ENCODE peak calls at places on chromosomes 7 and 10, in four cellular contexts. R is SK-N-SH, M is WTC11, U is GM12878. W is an unnamed sample.

GRCh38 chr7:50205011-50205410 is 99.5 kb upstream of the IKZF1 start:
- DNase-seq in U (no peak), M (peak), R (no peak), W (no peak)

GRCh38 chr7:124907490-124907889 is 22.1 kb downstream of the POT1 start:
- DNase-seq in U (no peak), R (no peak), M (no peak), W (no peak)

GRCh38 chr7:130281227-130281626 is 11.7 kb upstream of the CPA4 start:
- DNase-seq in M (no peak), U (no peak), R (no peak), W (no peak)

GRCh38 chr7:79339208-79339925 is 114.1 kb downstream of the MAGI2 start:
- DNase-seq in R (no peak), M (no peak), U (no peak), W (no peak)

GRCh38 chr10:15266117-15266516 is 97.6 kb upstream of the NMT2 start:
- DNase-seq in M (no peak), R (no peak), U (no peak), W (no peak)

GRCh38 chr10:88608052-88608732 is 21.6 kb downstream of the LIPJ start:
- DNase-seq in U (peak), M (no peak), R (no peak), W (no peak)

GRCh38 chr10:113971349-113971973 is 72.2 kb upstream of the ADRB1 start:
- DNase-seq in U (no peak), R (no peak), M (no peak), W (no peak)

GRCh38 chr10:19046709-19047108 is 1.9 kb upstream of the MALRD1 start:
- DNase-seq in U (no peak), R (no peak), M (no peak), W (no peak)

GRCh38 chr7:30852744-30853288 is 58.8 kb upstream of the AQP1 start:
- DNase-seq in R (no peak), M (no peak), U (no peak), W (no peak)

GRCh38 chr10:30182191-30183075 is 123.0 kb upstream of the JCAD start:
- DNase-seq in U (no peak), M (no peak), R (peak), W (no peak)

GRCh38 chr10:117168135-117168674 is 29.1 kb upstream of the KCNK18 start:
- DNase-seq in U (no peak), R (peak), M (peak), W (peak)

GRCh38 chr10:84289521-84290200 is 38.7 kb upstream of the CCSER2 start:
- DNase-seq in M (no peak), U (no peak), R (no peak), W (no peak)

GRCh38 chr7:91280180-91280579 is 15.9 kb downstream of the FZD1 start:
- DNase-seq in U (no peak), R (no peak), M (no peak), W (no peak)

GRCh38 chr7:37833107-37833817 is 15.1 kb upstream of the NME8 start:
- DNase-seq in R (peak), M (peak), U (no peak), W (peak)

GRCh38 chr7:15057272-15057671 is 154.7 kb upstream of the DGKB start:
- DNase-seq in U (no peak), M (no peak), R (no peak), W (no peak)

GRCh38 chr7:575425-576366 is 56.0 kb upstream of the PDGFA start:
- DNase-seq in R (no peak), M (no peak), U (no peak), W (no peak)

GRCh38 chr10:6136215-6137201 is 47.7 kb downstream of the RBM17 start:
- DNase-seq in M (no peak), R (peak), U (peak), W (no peak)

GRCh38 chr7:94439893-94440381 is 45.2 kb downstream of the COL1A2 start:
- DNase-seq in R (no peak), M (no peak), U (no peak), W (no peak)

GRCh38 chr7:150845471-150845870 is 6.8 kb upstream of the AOC1 start:
- DNase-seq in U (no peak), M (no peak), R (peak), W (no peak)

GRCh38 chr7:4325732-4326131 is 356.4 kb upstream of the FOXK1 start:
- DNase-seq in R (no peak), U (no peak), M (no peak), W (no peak)

GRCh38 chr10:60818134-60818770 is 40.0 kb downstream of the CDK1 start:
- DNase-seq in U (no peak), M (no peak), R (no peak), W (no peak)

GRCh38 chr10:114718386-114718785 is 60.3 kb upstream of the ABLIM1 start:
- DNase-seq in U (no peak), R (no peak), M (no peak), W (no peak)

GRCh38 chr10:80444646-80445319 is 9.3 kb upstream of the TSPAN14 start:
- DNase-seq in M (peak), U (peak), R (peak), W (peak)

GRCh38 chr10:52566471-52567246 is 205.9 kb downstream of the MBL2 start:
- DNase-seq in U (no peak), R (peak), M (no peak), W (no peak)

GRCh38 chr7:6398943-6399342 is 48.8 kb downstream of the DAGLB start:
- DNase-seq in R (no peak), U (no peak), M (no peak), W (no peak)

GRCh38 chr7:12296051-12296570 is 85.0 kb downstream of the TMEM106B start:
- DNase-seq in R (no peak), U (no peak), M (no peak), W (no peak)

GRCh38 chr10:1320739-1321331 is 264.6 kb downstream of the WDR37 start:
- DNase-seq in M (no peak), U (no peak), R (no peak), W (no peak)

GRCh38 chr7:153090209-153090608 is 330.7 kb downstream of the ACTR3B start:
- DNase-seq in R (no peak), U (no peak), M (no peak), W (peak)

GRCh38 chr7:131235489-131236317 is 92.0 kb upstream of the MKLN1 start:
- DNase-seq in R (peak), M (no peak), U (no peak), W (no peak)

GRCh38 chr7:77348371-77348813 is 67.8 kb downstream of the GSAP start:
- DNase-seq in R (peak), U (no peak), M (no peak), W (no peak)

GRCh38 chr10:61066661-61067353 is 122.8 kb upstream of the RHOBTB1 start:
- DNase-seq in U (no peak), M (no peak), R (no peak), W (no peak)

GRCh38 chr10:124285587-124286527 is 132.9 kb downstream of the OAT start:
- DNase-seq in M (peak), U (peak), R (no peak), W (no peak)

GRCh38 chr10:16909271-16909767 is 92.1 kb upstream of the RSU1 start:
- DNase-seq in R (peak), U (no peak), M (no peak), W (no peak)

GRCh38 chr7:29331163-29331562 is 136.6 kb downstream of the CHN2 start:
- DNase-seq in M (no peak), R (no peak), U (no peak), W (no peak)

GRCh38 chr7:17816903-17817302 is 123.4 kb downstream of the SNX13 start:
- DNase-seq in U (no peak), R (no peak), M (no peak), W (no peak)

GRCh38 chr7:1819258-1819841 is 149.3 kb downstream of the ELFN1 start:
- DNase-seq in R (no peak), M (no peak), U (no peak), W (no peak)

GRCh38 chr7:116317907-116318306 is 107.6 kb downstream of the TES start:
- DNase-seq in U (no peak), M (no peak), R (no peak), W (no peak)

GRCh38 chr7:83347836-83348482 is 185.3 kb upstream of the PCLO start:
- DNase-seq in U (no peak), R (peak), M (no peak), W (no peak)

GRCh38 chr10:101993836-101994235 is 62.1 kb downstream of the ARMH3 start:
- DNase-seq in U (no peak), R (no peak), M (no peak), W (no peak)

GRCh38 chr10:132170561-132171361 is 16.0 kb upstream of the DPYSL4 start:
- DNase-seq in R (no peak), M (no peak), U (no peak), W (no peak)

GRCh38 chr7:114793155-114793849 is 128.6 kb upstream of the MDFIC start:
- DNase-seq in M (no peak), U (no peak), R (no peak), W (no peak)
- TF ChIP-seq USF1 in M (no peak), U (no peak), R (no peak), W (no peak)

DNA sequence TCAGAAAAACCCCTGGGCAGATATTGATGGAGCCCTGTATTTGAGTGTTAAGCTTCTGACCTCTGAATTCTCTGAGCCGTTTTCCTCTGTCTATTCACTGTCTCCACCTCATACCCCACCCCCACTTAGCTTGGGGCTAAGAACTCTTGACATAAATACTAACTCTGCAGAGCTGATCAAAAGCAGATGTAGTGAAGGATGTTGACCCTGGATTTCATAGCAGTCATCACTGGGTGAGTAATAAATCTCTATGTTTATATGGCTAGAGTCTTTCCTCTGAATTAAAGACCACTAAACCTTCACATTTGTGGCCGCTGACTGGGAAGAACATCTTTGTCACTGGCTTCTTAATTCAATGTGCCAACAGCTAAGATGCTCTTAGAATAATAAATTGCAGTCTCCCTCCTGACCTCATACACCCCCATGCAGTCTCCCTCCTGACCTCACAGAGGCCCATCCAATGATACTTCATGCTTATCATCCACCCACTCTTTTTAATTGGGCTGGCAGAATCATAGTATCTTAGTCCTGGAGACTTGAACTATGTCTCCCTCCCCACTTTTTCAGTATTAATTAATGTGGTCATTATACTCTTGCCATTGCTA is 78.0 kb upstream of the MACROH2A2 start:
- DNase-seq in U (no peak), R (peak), M (no peak), W (no peak)
- TF ChIP-seq USF1 in U (no peak), R (no peak), M (no peak), W (no peak)

GRCh38 chr10:118729641-118730258 is 25.0 kb downstream of the CACUL1 start:
- DNase-seq in U (peak), R (no peak), M (no peak), W (no peak)
- TF ChIP-seq USF1 in U (no peak), R (no peak), M (no peak), W (no peak)

DNA sequence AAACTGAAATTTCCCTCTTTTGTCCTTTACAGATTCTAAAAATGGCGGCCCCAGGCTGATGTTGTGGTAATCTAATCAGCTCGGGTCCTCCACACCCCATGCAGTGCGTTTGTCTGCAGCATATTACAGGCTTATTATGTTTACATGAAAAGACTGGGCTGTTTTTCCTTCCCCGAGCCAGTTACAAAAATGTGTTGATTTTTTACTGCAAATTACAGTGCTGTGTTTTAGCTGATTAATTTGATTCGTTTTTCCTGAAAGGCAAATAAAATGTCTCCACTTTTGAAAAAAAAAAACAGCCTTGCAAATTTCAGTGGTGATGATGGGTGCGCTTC is 1.6 kb downstream of the KMT2E start:
- DNase-seq in R (peak), U (no peak), M (no peak), W (peak)
- TF ChIP-seq USF1 in R (no peak), U (no peak), M (no peak), W (no peak)

GRCh38 chr10:4650572-4650971 is 175.4 kb upstream of the AKR1E2 start:
- DNase-seq in M (no peak), U (no peak), R (no peak), W (no peak)
- TF ChIP-seq USF1 in M (no peak), U (no peak), R (no peak), W (no peak)

GRCh38 chr7:51220226-51220625 is 96.4 kb downstream of the COBL start:
- DNase-seq in M (no peak), R (no peak), U (no peak), W (no peak)

GRCh38 chr7:51214098-51214497 is 102.5 kb downstream of the COBL start:
- DNase-seq in M (no peak), U (no peak), R (no peak), W (no peak)

GRCh38 chr7:51219261-51219988 is 97.2 kb downstream of the COBL start:
- DNase-seq in U (no peak), R (no peak), M (no peak), W (no peak)

GRCh38 chr7:51213618-51214017 is 103.0 kb downstream of the COBL start:
- DNase-seq in R (no peak), U (no peak), M (no peak), W (no peak)

DNA sequence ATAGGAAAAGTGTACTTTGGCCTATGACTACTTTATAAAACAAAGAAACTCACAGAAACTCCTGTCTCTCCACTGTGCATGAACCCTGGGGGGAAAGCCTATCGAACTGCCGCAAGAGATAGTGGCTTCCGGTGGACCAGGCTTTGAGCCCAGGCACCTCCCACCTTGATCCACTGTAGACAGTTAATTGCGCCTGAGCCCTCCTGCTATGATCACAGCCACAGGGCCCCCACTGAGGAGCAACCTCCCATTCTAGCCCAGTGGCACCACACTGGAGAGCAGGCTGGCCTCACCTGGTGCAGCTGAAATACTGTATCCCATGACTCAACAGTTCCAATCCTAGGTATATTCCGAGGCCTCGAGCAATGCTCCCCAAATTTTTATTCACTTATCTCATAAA is 98.8 kb downstream of the COBL start:
- DNase-seq in R (no peak), M (no peak), U (no peak), W (no peak)
- TF ChIP-seq USF1 in R (no peak), M (no peak), U (no peak), W (no peak)

GRCh38 chr7:27677912-27678612 is 15.4 kb upstream of the HIBADH start:
- DNase-seq in R (no peak), U (no peak), M (no peak), W (peak)
- TF ChIP-seq USF1 in R (peak), U (no peak), M (no peak), W (no peak)

GRCh38 chr10:75497997-75498797 is 66.8 kb downstream of the LRMDA start:
- DNase-seq in U (no peak), R (no peak), M (no peak), W (no peak)
- TF ChIP-seq USF1 in U (no peak), R (no peak), M (no peak), W (no peak)

DNA sequence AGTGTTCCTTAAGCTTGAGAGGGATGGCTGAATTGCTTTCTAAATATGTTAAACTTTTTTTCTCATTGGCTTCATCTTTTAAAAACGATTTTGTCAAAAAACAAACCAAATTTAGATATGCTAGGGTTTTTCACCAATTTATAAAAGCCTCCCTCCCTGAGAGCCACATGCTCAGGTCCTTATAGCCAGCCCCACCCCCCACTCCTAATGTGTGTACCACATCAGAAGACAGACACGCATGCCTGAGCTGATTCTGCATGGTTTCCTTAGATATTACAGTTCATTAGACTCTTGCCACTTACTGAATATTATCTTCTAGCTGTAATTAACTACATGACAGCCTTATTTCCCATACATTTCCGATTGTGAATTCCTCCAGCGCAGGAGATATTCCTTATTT is 2.0 kb downstream of the CUL1 start:
- DNase-seq in R (peak), U (no peak), M (no peak), W (peak)
- TF ChIP-seq USF1 in R (no peak), U (no peak), M (no peak), W (no peak)

W was measured in K562.